ENCODE peak calls at places on chromosome 20, in nine cellular contexts. P is cardiac muscle cell; K is stimulated activated CD4-positive, alpha-beta T cell treated with anti-CD3 and anti-CD28 coated beads, Interleukin-4, amount 100 ng/mL, for 1 hour; B is fibroblast of the conjunctiva; S is nephron progenitor cell; M is SHP77; F is WTC11; E is activated CD8-positive, alpha-beta memory T cell treated with anti-CD3 and anti-CD28 coated beads, Interleukin-2, amount 10 ng/mL, durations not matched to agents 7 days and 5 days; U is endodermal cell. W is an unnamed sample.

GRCh38 chr20:43508106-43508505 is 609 bp downstream of the L3MBTL1 start:
- DNase-seq in P (no peak), K (no peak), B (no peak), S (peak), M (no peak), F (peak), E (no peak), U (peak), W (no peak)

GRCh38 chr20:49887251-49887827 is 28.0 kb downstream of the SPATA2 start:
- DNase-seq in P (no peak), K (no peak), B (no peak), S (no peak), M (no peak), F (no peak), E (no peak), U (no peak), W (peak)

GRCh38 chr20:56629464-56630085 is 469 bp downstream of the TFAP2C start:
- DNase-seq in P (peak), K (no peak), B (no peak), S (peak), M (no peak), F (no peak), E (no peak), U (no peak), W (no peak)

GRCh38 chr20:33322456-33322855 is 39.4 kb downstream of the BPIFB1 start:
- DNase-seq in P (no peak), K (no peak), B (no peak), S (no peak), M (no peak), F (no peak), E (no peak), U (no peak), W (no peak)

GRCh38 chr20:51360451-51361230 is 181.9 kb downstream of the NFATC2 start:
- DNase-seq in P (no peak), K (no peak), B (peak), S (no peak), M (no peak), F (no peak), E (no peak), U (no peak), W (no peak)

GRCh38 chr20:4920131-4920530 is 81.2 kb downstream of the SLC23A2 start:
- DNase-seq in P (no peak), K (no peak), B (no peak), S (no peak), M (no peak), F (no peak), E (no peak), U (no peak), W (no peak)

GRCh38 chr20:58888103-58888502 is 35.6 kb downstream of the GNAS start:
- DNase-seq in P (no peak), K (no peak), B (no peak), S (no peak), M (no peak), F (no peak), E (no peak), U (no peak), W (no peak)

GRCh38 chr20:29408034-29408695 is 1849.3 kb upstream of the DEFB115 start:
- DNase-seq in P (no peak), K (no peak), B (no peak), S (no peak), M (no peak), F (no peak), E (no peak), U (no peak), W (no peak)

GRCh38 chr20:39132511-39132910 is 170.4 kb downstream of the DHX35 start:
- DNase-seq in P (no peak), K (no peak), B (no peak), S (no peak), M (no peak), F (no peak), E (no peak), U (no peak), W (no peak)

GRCh38 chr20:8205996-8206395 is 73.9 kb downstream of the PLCB1 start:
- DNase-seq in P (no peak), K (no peak), B (no peak), S (no peak), M (no peak), F (no peak), E (no peak), U (no peak), W (no peak)

GRCh38 chr20:51624157-51624731 is 81.7 kb upstream of the NFATC2 start:
- DNase-seq in P (peak), K (peak), B (peak), S (peak), M (peak), F (peak), E (peak), U (peak), W (peak)

GRCh38 chr20:22836877-22837276 is 198.2 kb upstream of the SSTR4 start:
- DNase-seq in P (peak), K (no peak), B (no peak), S (no peak), M (no peak), F (no peak), E (no peak), U (peak), W (no peak)

GRCh38 chr20:9409352-9409751 is 105.0 kb upstream of the LAMP5 start:
- DNase-seq in P (no peak), K (no peak), B (no peak), S (no peak), M (no peak), F (no peak), E (no peak), U (no peak), W (no peak)

GRCh38 chr20:46151936-46152335 is 33.8 kb downstream of the CD40 start:
- DNase-seq in P (no peak), K (peak), B (no peak), S (peak), M (peak), F (peak), E (no peak), U (peak), W (no peak)

GRCh38 chr20:3915691-3916090 is 26.5 kb downstream of the PANK2 start:
- DNase-seq in P (no peak), K (no peak), B (no peak), S (no peak), M (no peak), F (no peak), E (no peak), U (no peak), W (no peak)

GRCh38 chr20:40562031-40562430 is 127.0 kb downstream of the MAFB start:
- DNase-seq in P (no peak), K (no peak), B (no peak), S (peak), M (no peak), F (no peak), E (no peak), U (peak), W (no peak)

GRCh38 chr20:59018817-59019216 is 412 bp upstream of the TUBB1 start:
- DNase-seq in P (no peak), K (no peak), B (no peak), S (no peak), M (no peak), F (no peak), E (peak), U (no peak), W (no peak)

GRCh38 chr20:8829232-8829631 is 239.7 kb upstream of the PLCB4 start:
- DNase-seq in P (no peak), K (no peak), B (no peak), S (no peak), M (no peak), F (no peak), E (no peak), U (no peak), W (no peak)

GRCh38 chr20:496126-496696 is 33.9 kb upstream of the TBC1D20 start:
- DNase-seq in P (no peak), K (no peak), B (no peak), S (no peak), M (no peak), F (no peak), E (no peak), U (no peak), W (no peak)

GRCh38 chr20:47327711-47328110 is 28.8 kb downstream of the ZMYND8 start:
- DNase-seq in P (no peak), K (no peak), B (no peak), S (no peak), M (no peak), F (no peak), E (no peak), U (no peak), W (no peak)

GRCh38 chr20:46545077-46545826 is 5.2 kb downstream of the OCSTAMP start:
- DNase-seq in P (no peak), K (no peak), B (peak), S (no peak), M (no peak), F (no peak), E (peak), U (no peak), W (no peak)

GRCh38 chr20:53019464-53019863 is 47.3 kb downstream of the TSHZ2 start:
- DNase-seq in P (no peak), K (no peak), B (no peak), S (no peak), M (no peak), F (no peak), E (no peak), U (no peak), W (no peak)

GRCh38 chr20:55232647-55233046 is 757.3 kb downstream of the DOK5 start:
- DNase-seq in P (no peak), K (no peak), B (no peak), S (no peak), M (no peak), F (no peak), E (no peak), U (no peak), W (no peak)

GRCh38 chr20:23533161-23533560 is 35.1 kb downstream of the CST9L start:
- DNase-seq in P (no peak), K (no peak), B (no peak), S (no peak), M (no peak), F (peak), E (no peak), U (peak), W (no peak)

GRCh38 chr20:40314278-40314677 is 374.8 kb downstream of the MAFB start:
- DNase-seq in P (no peak), K (no peak), B (no peak), S (no peak), M (no peak), F (no peak), E (no peak), U (no peak), W (no peak)

GRCh38 chr20:56690531-56691175 is 61.5 kb downstream of the TFAP2C start:
- DNase-seq in P (no peak), K (no peak), B (no peak), S (no peak), M (no peak), F (no peak), E (no peak), U (no peak), W (no peak)

GRCh38 chr20:14235355-14235754 is 102.1 kb downstream of the FLRT3 start:
- DNase-seq in P (no peak), K (no peak), B (peak), S (no peak), M (no peak), F (no peak), E (no peak), U (no peak), W (no peak)

GRCh38 chr20:58709703-58710039 is 17.1 kb downstream of the NPEPL1 start:
- DNase-seq in P (no peak), K (no peak), B (no peak), S (no peak), M (no peak), F (no peak), E (peak), U (no peak), W (no peak)

GRCh38 chr20:40702504-40702903 is 13.5 kb upstream of the MAFB start:
- DNase-seq in P (no peak), K (no peak), B (no peak), S (no peak), M (no peak), F (no peak), E (no peak), U (peak), W (no peak)

GRCh38 chr20:57570145-57570850 is 9.4 kb downstream of the PCK1 start:
- DNase-seq in P (no peak), K (no peak), B (no peak), S (no peak), M (no peak), F (no peak), E (no peak), U (no peak), W (no peak)

GRCh38 chr20:36181934-36182603 is 27.5 kb downstream of the EPB41L1 start:
- DNase-seq in P (no peak), K (no peak), B (no peak), S (no peak), M (no peak), F (no peak), E (peak), U (no peak), W (no peak)

W was measured in neural crest cell.